ENCODE peak calls at places on chromosomes 3 and 15, in seven cellular contexts. One of them, this sample, is unnamed. For H3K27me3, the result is how much of the 10 kb centered on the place peaks cover.

GRCh38 chr15:66483131-66483566 is 14.4 kb downstream of the SNAPC5 start:
- DNase-seq in brain microvascular endothelial cell: no peak
- DNase-seq in heart left ventricle: no peak
- DNase-seq in dorsolateral prefrontal cortex: no peak
- DNase-seq in tibial artery: no peak
- DNase-seq in body of pancreas: peak
- DNase-seq in heart right ventricle: no peak
- DNase-seq in this sample: no peak

GRCh38 chr3:16917980-16918682 is 33.4 kb downstream of the PLCL2 start:
- DNase-seq in brain microvascular endothelial cell: no peak
- DNase-seq in heart left ventricle: no peak
- DNase-seq in dorsolateral prefrontal cortex: no peak
- DNase-seq in tibial artery: no peak
- DNase-seq in body of pancreas: no peak
- DNase-seq in heart right ventricle: no peak
- DNase-seq in this sample: no peak

GRCh38 chr3:122858373-122858772 is 63.5 kb downstream of the SLC49A4 start:
- DNase-seq in brain microvascular endothelial cell: peak
- DNase-seq in heart left ventricle: no peak
- DNase-seq in dorsolateral prefrontal cortex: no peak
- DNase-seq in tibial artery: no peak
- DNase-seq in body of pancreas: no peak
- DNase-seq in heart right ventricle: no peak
- DNase-seq in this sample: no peak

GRCh38 chr3:43286115-43286885 is at the start of gene SNRK:
- DNase-seq in brain microvascular endothelial cell: peak
- DNase-seq in heart left ventricle: peak
- DNase-seq in dorsolateral prefrontal cortex: peak
- DNase-seq in tibial artery: peak
- DNase-seq in body of pancreas: peak
- DNase-seq in heart right ventricle: peak
- DNase-seq in this sample: peak

GRCh38 chr3:66539466-66539989 is 38.7 kb upstream of the LRIG1 start:
- DNase-seq in brain microvascular endothelial cell: no peak
- DNase-seq in heart left ventricle: no peak
- DNase-seq in dorsolateral prefrontal cortex: no peak
- DNase-seq in tibial artery: no peak
- DNase-seq in body of pancreas: no peak
- DNase-seq in heart right ventricle: no peak
- DNase-seq in this sample: no peak

GRCh38 chr3:98695816-98696215 is 67.3 kb upstream of the ST3GAL6 start:
- DNase-seq in brain microvascular endothelial cell: no peak
- DNase-seq in heart left ventricle: no peak
- DNase-seq in dorsolateral prefrontal cortex: no peak
- DNase-seq in tibial artery: no peak
- DNase-seq in body of pancreas: no peak
- DNase-seq in heart right ventricle: no peak
- DNase-seq in this sample: no peak

GRCh38 chr15:54033954-54034458 is 55.8 kb downstream of the UNC13C start:
- DNase-seq in brain microvascular endothelial cell: no peak
- DNase-seq in heart left ventricle: no peak
- DNase-seq in dorsolateral prefrontal cortex: no peak
- DNase-seq in tibial artery: no peak
- DNase-seq in body of pancreas: no peak
- DNase-seq in heart right ventricle: no peak
- DNase-seq in this sample: no peak

GRCh38 chr15:63764912-63765311 is 68.8 kb downstream of the HERC1 start:
- DNase-seq in brain microvascular endothelial cell: no peak
- DNase-seq in heart left ventricle: no peak
- DNase-seq in dorsolateral prefrontal cortex: no peak
- DNase-seq in tibial artery: no peak
- DNase-seq in body of pancreas: no peak
- DNase-seq in heart right ventricle: no peak
- DNase-seq in this sample: no peak

GRCh38 chr3:71694358-71694999 is 30.7 kb downstream of the EIF4E3 start:
- DNase-seq in brain microvascular endothelial cell: peak
- DNase-seq in heart left ventricle: no peak
- DNase-seq in dorsolateral prefrontal cortex: no peak
- DNase-seq in tibial artery: no peak
- DNase-seq in body of pancreas: no peak
- DNase-seq in heart right ventricle: no peak
- DNase-seq in this sample: no peak

GRCh38 chr15:47409038-47409437 is 308.3 kb upstream of the SEMA6D start:
- DNase-seq in brain microvascular endothelial cell: no peak
- DNase-seq in heart left ventricle: no peak
- DNase-seq in dorsolateral prefrontal cortex: no peak
- DNase-seq in tibial artery: no peak
- DNase-seq in body of pancreas: no peak
- DNase-seq in heart right ventricle: no peak
- DNase-seq in this sample: no peak

GRCh38 chr3:32839714-32840085 is 21.9 kb downstream of the TRIM71 start:
- DNase-seq in brain microvascular endothelial cell: no peak
- DNase-seq in heart left ventricle: no peak
- DNase-seq in dorsolateral prefrontal cortex: no peak
- DNase-seq in tibial artery: no peak
- DNase-seq in body of pancreas: no peak
- DNase-seq in heart right ventricle: no peak
- DNase-seq in this sample: no peak

GRCh38 chr3:114104414-114104813 is 47.9 kb downstream of the QTRT2 start:
- DNase-seq in brain microvascular endothelial cell: peak
- DNase-seq in heart left ventricle: no peak
- DNase-seq in dorsolateral prefrontal cortex: no peak
- DNase-seq in tibial artery: no peak
- DNase-seq in body of pancreas: no peak
- DNase-seq in heart right ventricle: no peak
- DNase-seq in this sample: no peak

GRCh38 chr3:55127565-55127964 is 199.7 kb upstream of the LRTM1 start:
- DNase-seq in brain microvascular endothelial cell: no peak
- DNase-seq in heart left ventricle: no peak
- DNase-seq in dorsolateral prefrontal cortex: no peak
- DNase-seq in tibial artery: no peak
- DNase-seq in body of pancreas: no peak
- DNase-seq in heart right ventricle: no peak
- DNase-seq in this sample: peak

GRCh38 chr3:27105904-27106303 is 263.3 kb downstream of the NEK10 start:
- DNase-seq in brain microvascular endothelial cell: peak
- DNase-seq in heart left ventricle: no peak
- DNase-seq in dorsolateral prefrontal cortex: no peak
- DNase-seq in tibial artery: no peak
- DNase-seq in body of pancreas: no peak
- DNase-seq in heart right ventricle: no peak
- DNase-seq in this sample: peak

GRCh38 chr3:177610262-177610661 is 413.0 kb upstream of the TBL1XR1 start:
- DNase-seq in brain microvascular endothelial cell: no peak
- DNase-seq in heart left ventricle: no peak
- DNase-seq in dorsolateral prefrontal cortex: no peak
- DNase-seq in tibial artery: no peak
- DNase-seq in body of pancreas: no peak
- DNase-seq in heart right ventricle: no peak
- DNase-seq in this sample: no peak

DNA sequence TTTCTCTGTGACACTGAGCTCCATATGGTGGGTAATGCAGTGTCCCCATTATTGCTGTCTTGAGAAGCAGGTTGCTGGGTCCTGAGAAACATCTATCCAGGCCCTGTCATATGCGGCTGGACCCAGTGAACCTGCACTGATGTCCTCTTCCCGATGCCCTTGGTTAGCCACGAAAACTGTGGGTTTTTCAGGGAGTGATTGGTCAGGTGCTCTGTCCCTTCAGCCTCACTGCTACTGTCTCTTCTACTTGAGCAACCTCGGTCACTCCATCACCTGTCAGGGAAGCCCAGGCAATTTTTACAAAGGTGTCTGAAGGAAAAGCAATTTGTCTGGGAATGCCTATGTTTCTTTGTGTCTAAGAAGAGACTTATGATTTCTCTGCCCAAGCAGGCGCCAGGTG is 77.0 kb downstream of the SLC7A14 start:
- DNase-seq in brain microvascular endothelial cell: no peak
- DNase-seq in heart left ventricle: no peak
- DNase-seq in dorsolateral prefrontal cortex: no peak
- DNase-seq in tibial artery: no peak
- DNase-seq in body of pancreas: no peak
- DNase-seq in heart right ventricle: no peak
- DNase-seq in this sample: no peak
- H3K27me3 ChIP-seq in brain microvascular endothelial cell: under half
- H3K27me3 ChIP-seq in heart left ventricle: under half
- H3K27me3 ChIP-seq in dorsolateral prefrontal cortex: under half
- H3K27me3 ChIP-seq in tibial artery: under half
- H3K27me3 ChIP-seq in body of pancreas: under half
- H3K27me3 ChIP-seq in heart right ventricle: under half
- H3K27me3 ChIP-seq in this sample: under half

DNA sequence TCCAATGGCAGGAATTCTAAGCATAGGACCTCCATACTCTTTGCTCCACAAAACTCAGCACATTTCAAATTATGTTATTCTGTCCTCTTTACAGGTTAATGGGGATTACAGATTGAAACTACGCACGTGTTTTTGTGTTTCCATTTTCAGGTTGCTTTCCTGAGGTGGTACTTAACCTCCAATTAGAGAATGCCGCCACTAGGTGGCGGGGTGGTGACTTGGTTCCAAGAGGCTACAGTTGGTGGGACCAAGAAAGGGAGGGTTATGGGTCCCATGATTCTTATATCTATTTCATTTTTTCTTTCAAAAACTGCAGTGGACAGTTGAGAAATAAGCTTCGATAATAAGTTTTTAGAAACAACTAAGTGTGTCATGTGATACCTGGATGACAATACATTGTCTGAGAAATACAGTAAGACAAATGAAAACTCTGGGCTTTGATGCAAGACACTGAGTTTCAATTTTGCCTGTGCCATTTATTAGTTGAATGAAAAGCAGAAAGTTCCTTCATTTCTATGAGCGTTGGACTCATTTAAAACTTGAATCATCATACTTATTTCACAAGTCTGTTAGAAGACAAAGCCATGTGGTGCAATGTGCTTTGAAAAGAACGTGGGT is 539.0 kb downstream of the FGF12 start:
- DNase-seq in brain microvascular endothelial cell: peak
- DNase-seq in heart left ventricle: peak
- DNase-seq in dorsolateral prefrontal cortex: no peak
- DNase-seq in tibial artery: no peak
- DNase-seq in body of pancreas: peak
- DNase-seq in heart right ventricle: peak
- DNase-seq in this sample: peak
- TF ChIP-seq CTCF in brain microvascular endothelial cell: peak
- TF ChIP-seq CTCF in heart left ventricle: peak
- TF ChIP-seq CTCF in dorsolateral prefrontal cortex: peak
- TF ChIP-seq CTCF in tibial artery: peak
- TF ChIP-seq CTCF in body of pancreas: peak
- TF ChIP-seq CTCF in heart right ventricle: peak
- TF ChIP-seq CTCF in this sample: peak

DNA sequence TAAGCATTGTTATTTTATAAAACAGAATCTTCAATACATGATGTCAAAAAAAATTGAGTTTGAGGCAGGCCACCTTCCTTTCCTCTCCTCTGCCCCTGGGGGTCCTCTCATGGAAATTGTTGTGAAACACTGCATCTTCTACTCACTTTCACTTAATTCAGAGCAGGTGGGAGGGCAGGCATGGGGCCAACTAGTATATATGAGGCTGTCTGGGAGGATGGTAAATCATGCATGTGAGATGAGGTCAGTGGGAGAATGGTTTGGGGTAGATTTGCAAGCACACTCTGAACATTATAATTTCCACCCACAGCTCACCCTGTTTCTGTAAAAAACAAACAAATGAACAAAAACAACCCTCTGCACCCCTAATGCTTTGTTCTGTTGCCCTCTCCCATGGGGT is 10.4 kb upstream of the CCDC14 start:
- DNase-seq in brain microvascular endothelial cell: no peak
- DNase-seq in heart left ventricle: no peak
- DNase-seq in dorsolateral prefrontal cortex: no peak
- DNase-seq in tibial artery: no peak
- DNase-seq in body of pancreas: no peak
- DNase-seq in heart right ventricle: no peak
- DNase-seq in this sample: no peak
- H3K27me3 ChIP-seq in brain microvascular endothelial cell: under half
- H3K27me3 ChIP-seq in heart left ventricle: under half
- H3K27me3 ChIP-seq in dorsolateral prefrontal cortex: under half
- H3K27me3 ChIP-seq in tibial artery: under half
- H3K27me3 ChIP-seq in body of pancreas: under half
- H3K27me3 ChIP-seq in heart right ventricle: under half
- H3K27me3 ChIP-seq in this sample: under half

DNA sequence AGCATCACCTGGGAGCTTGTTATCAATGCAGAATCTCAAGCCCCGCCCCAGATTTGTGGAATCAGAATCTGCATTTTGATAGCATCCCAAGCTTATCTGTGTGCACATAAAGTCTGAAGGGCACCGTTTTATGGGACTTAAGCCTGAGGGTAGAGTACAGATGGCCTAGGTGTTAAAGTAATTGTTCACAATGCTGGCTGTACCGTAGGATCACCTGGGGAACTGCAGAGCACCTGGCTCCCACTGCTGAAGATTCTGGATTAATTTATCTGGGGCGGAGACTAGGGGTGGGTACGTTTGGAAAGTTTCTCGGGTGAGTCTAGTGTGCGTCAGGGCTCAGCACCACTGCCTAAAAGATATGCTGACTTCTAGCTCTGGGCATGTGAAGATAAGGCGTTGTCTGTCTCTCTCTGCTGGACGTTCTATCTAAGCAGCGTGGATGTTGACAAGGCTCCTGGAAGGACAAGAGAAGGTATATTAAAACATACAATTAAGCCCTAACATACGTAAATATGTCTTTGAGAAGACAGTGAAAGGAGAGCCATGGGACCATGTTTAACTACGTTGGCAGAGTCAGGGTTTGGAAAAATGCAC is 63.2 kb upstream of the RASGRP1 start:
- DNase-seq in brain microvascular endothelial cell: no peak
- DNase-seq in heart left ventricle: no peak
- DNase-seq in dorsolateral prefrontal cortex: no peak
- DNase-seq in tibial artery: no peak
- DNase-seq in body of pancreas: no peak
- DNase-seq in heart right ventricle: no peak
- DNase-seq in this sample: no peak
- TF ChIP-seq CTCF in brain microvascular endothelial cell: no peak
- TF ChIP-seq CTCF in heart left ventricle: peak
- TF ChIP-seq CTCF in dorsolateral prefrontal cortex: no peak
- TF ChIP-seq CTCF in tibial artery: no peak
- TF ChIP-seq CTCF in body of pancreas: no peak
- TF ChIP-seq CTCF in heart right ventricle: peak
- TF ChIP-seq CTCF in this sample: no peak